ENCODE peak calls at places on chromosome 18, in ten cellular contexts. S is small intestine, K is breast epithelium, M is tibial nerve, I is brain microvascular endothelial cell, B is H9, A is HCT116, V is body of pancreas, O is A549, H is PC-9. C is an unnamed sample.

GRCh38 chr18:5600376-5601071 is 56.7 kb upstream of the EPB41L3 start:
- DNase-seq in A (no peak), V (no peak), B (no peak), S (peak), O (no peak), M (no peak), H (no peak), K (no peak), I (no peak), C (no peak)

GRCh38 chr18:79588636-79589481 is 90.7 kb upstream of the CTDP1 start:
- DNase-seq in M (peak), A (no peak), I (peak), O (no peak), K (peak), V (peak), B (no peak), S (peak), H (no peak), C (no peak)

GRCh38 chr18:53426656-53427055 is 797.8 kb downstream of the MBD2 start:
- DNase-seq in M (no peak), K (no peak), I (no peak), A (no peak), B (no peak), S (no peak), V (no peak), H (no peak), O (no peak), C (no peak)

GRCh38 chr18:63213936-63214671 is 105.5 kb downstream of the BCL2 start:
- DNase-seq in S (no peak), O (no peak), K (no peak), A (no peak), M (no peak), V (no peak), B (no peak), H (no peak), I (no peak), C (no peak)

GRCh38 chr18:44197837-44198236 is 482.9 kb upstream of the SETBP1 start:
- DNase-seq in B (no peak), A (no peak), O (no peak), V (no peak), H (no peak), K (no peak), I (no peak), S (peak), M (no peak), C (no peak)

GRCh38 chr18:45335644-45336043 is 279.6 kb upstream of the SLC14A2 start:
- DNase-seq in K (peak), H (peak), O (no peak), I (no peak), A (no peak), B (peak), S (peak), V (no peak), M (no peak), C (no peak)

GRCh38 chr18:39561136-39561535 is 1995.5 kb upstream of the CELF4 start:
- DNase-seq in S (no peak), A (no peak), K (no peak), M (no peak), O (no peak), I (no peak), H (no peak), V (no peak), B (no peak), C (no peak)

GRCh38 chr18:40985441-40985840 is 969.6 kb upstream of the PIK3C3 start:
- DNase-seq in B (no peak), A (no peak), H (no peak), V (no peak), M (no peak), O (no peak), K (no peak), I (no peak), S (no peak), C (no peak)

GRCh38 chr18:3816601-3817363 is 366.8 kb downstream of the TGIF1 start:
- DNase-seq in M (no peak), I (peak), S (peak), A (no peak), H (no peak), B (no peak), V (no peak), O (peak), K (no peak), C (no peak)

GRCh38 chr18:22609642-22610041 is 191.9 kb upstream of the CTAGE1 start:
- DNase-seq in I (peak), A (no peak), B (no peak), O (peak), V (peak), M (peak), H (peak), K (peak), S (peak), C (no peak)

GRCh38 chr18:62523631-62524442 is 1.0 kb downstream of the ZCCHC2 start:
- DNase-seq in H (peak), B (peak), O (peak), M (peak), A (no peak), K (peak), S (peak), I (peak), V (peak), C (peak)

GRCh38 chr18:58844871-58845270 is 19.8 kb upstream of the ZNF532 start:
- DNase-seq in K (no peak), S (no peak), H (no peak), I (no peak), A (no peak), V (no peak), M (no peak), O (no peak), B (no peak), C (no peak)

GRCh38 chr18:75114231-75114630 is 94.7 kb downstream of the PTGR3 start:
- DNase-seq in I (no peak), B (no peak), A (no peak), V (no peak), M (no peak), S (no peak), K (no peak), O (no peak), H (no peak), C (no peak)

GRCh38 chr18:44792456-44793080 is 111.9 kb downstream of the SETBP1 start:
- DNase-seq in V (no peak), I (no peak), O (no peak), A (no peak), H (no peak), M (no peak), K (no peak), B (no peak), S (no peak), C (no peak)

GRCh38 chr18:41906528-41907256 is 48.3 kb upstream of the PIK3C3 start:
- DNase-seq in S (peak), M (no peak), O (peak), B (no peak), I (peak), V (no peak), A (peak), K (no peak), H (no peak), C (no peak)

GRCh38 chr18:46668694-46669093 is 11.7 kb upstream of the LOXHD1 start:
- DNase-seq in B (no peak), I (no peak), K (no peak), O (no peak), S (no peak), V (no peak), A (no peak), M (no peak), H (no peak), C (no peak)

GRCh38 chr18:63319383-63320040 is at the start of gene BCL2:
- DNase-seq in K (peak), S (peak), M (peak), H (peak), I (peak), V (no peak), A (no peak), B (peak), O (peak), C (peak)

GRCh38 chr18:76751538-76751890 is 70.8 kb upstream of the ZNF236 start:
- DNase-seq in I (no peak), M (no peak), B (no peak), O (no peak), S (no peak), A (no peak), K (no peak), H (no peak), V (no peak), C (no peak)

GRCh38 chr18:74146756-74147155 is 878 bp downstream of the FBXO15 start:
- DNase-seq in V (no peak), M (no peak), B (no peak), O (no peak), S (no peak), I (no peak), A (no peak), K (no peak), H (no peak), C (no peak)

GRCh38 chr18:46412831-46413371 is 244.1 kb downstream of the LOXHD1 start:
- DNase-seq in I (no peak), B (no peak), S (no peak), H (no peak), M (no peak), A (no peak), V (no peak), K (peak), O (no peak), C (peak)

GRCh38 chr18:79947881-79948610 is 3.4 kb downstream of the SLC66A2 start:
- DNase-seq in S (peak), A (no peak), K (no peak), O (no peak), V (peak), B (no peak), I (no peak), H (no peak), M (no peak), C (no peak)

GRCh38 chr18:21980744-21981143 is 188.6 kb upstream of the GATA6 start:
- DNase-seq in A (no peak), I (no peak), M (no peak), B (no peak), O (no peak), H (no peak), S (no peak), K (no peak), V (no peak), C (no peak)

GRCh38 chr18:31487251-31488015 is 10.5 kb upstream of the DSG2 start:
- DNase-seq in M (no peak), K (no peak), I (peak), S (no peak), A (peak), O (peak), H (peak), B (no peak), V (no peak), C (no peak)

GRCh38 chr18:79601234-79601633 is 78.4 kb upstream of the CTDP1 start:
- DNase-seq in S (no peak), A (no peak), I (no peak), H (no peak), O (no peak), K (no peak), V (no peak), B (no peak), M (no peak), C (no peak)

GRCh38 chr18:3103576-3103975 is 90.6 kb upstream of the LPIN2 start:
- DNase-seq in A (no peak), V (no peak), S (no peak), M (no peak), K (no peak), H (no peak), B (no peak), I (no peak), O (no peak), C (no peak)

GRCh38 chr18:62365420-62365819 is 40.3 kb downstream of the TNFRSF11A start:
- DNase-seq in A (no peak), M (no peak), V (no peak), S (no peak), I (no peak), O (no peak), B (no peak), K (no peak), H (no peak), C (no peak)

GRCh38 chr18:57664600-57665165 is 43.0 kb upstream of the NARS1 start:
- DNase-seq in A (no peak), O (no peak), I (no peak), B (no peak), K (no peak), V (no peak), M (no peak), H (no peak), S (no peak), C (no peak)
- H3K27ac ChIP-seq in A (no peak), O (peak), I (no peak), B (no peak), K (no peak), V (no peak), M (no peak), H (no peak), S (no peak), C (no peak)

GRCh38 chr18:28175930-28176673 is 828 bp downstream of the CDH2 start:
- DNase-seq in I (no peak), O (peak), S (no peak), V (no peak), M (no peak), A (no peak), H (peak), K (no peak), B (peak), C (no peak)
- H3K27ac ChIP-seq in I (peak), O (peak), S (no peak), V (no peak), M (no peak), A (no peak), H (no peak), K (no peak), B (no peak), C (peak)

DNA sequence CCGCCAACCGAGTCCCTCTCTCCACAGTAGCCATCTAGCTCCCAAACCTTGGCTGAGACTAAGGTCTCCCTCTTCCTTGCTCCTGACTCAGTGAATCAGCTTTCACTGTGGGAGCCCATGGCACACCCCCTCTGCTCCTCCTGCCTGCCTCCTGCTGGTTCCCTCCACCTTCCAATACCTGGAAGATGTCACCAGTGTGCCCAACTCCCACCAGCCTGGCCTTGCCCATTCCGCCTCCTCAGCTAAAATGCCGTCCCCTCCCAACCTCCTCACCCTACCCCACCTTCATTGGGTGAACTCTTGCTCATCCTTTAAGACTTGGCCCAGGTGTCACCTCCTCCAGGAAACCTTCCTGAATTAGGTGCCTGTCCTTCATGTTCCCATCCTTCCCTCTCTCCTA is 129.9 kb upstream of the SMAD2 start:
- DNase-seq in H (no peak), I (no peak), S (no peak), M (no peak), A (no peak), K (no peak), B (no peak), O (no peak), V (no peak), C (no peak)
- H3K27ac ChIP-seq in H (no peak), I (no peak), S (no peak), M (no peak), A (no peak), K (peak), B (no peak), O (no peak), V (no peak), C (no peak)

GRCh38 chr18:48955528-48956261 is 4.9 kb upstream of the SMAD7 start:
- DNase-seq in H (peak), I (peak), A (no peak), S (no peak), M (peak), V (peak), O (no peak), B (peak), K (no peak), C (no peak)

GRCh38 chr18:48957136-48957535 is 6.4 kb upstream of the SMAD7 start:
- DNase-seq in B (no peak), K (no peak), S (peak), O (no peak), V (no peak), M (no peak), I (no peak), H (no peak), A (no peak), C (no peak)

GRCh38 chr18:48957616-48958015 is 6.9 kb upstream of the SMAD7 start:
- DNase-seq in K (no peak), B (no peak), I (no peak), M (no peak), V (no peak), O (no peak), H (no peak), S (no peak), A (no peak), C (no peak)

GRCh38 chr18:48954837-48955527 is 4.2 kb upstream of the SMAD7 start:
- DNase-seq in K (no peak), B (peak), H (no peak), A (no peak), M (peak), V (no peak), I (no peak), S (no peak), O (no peak), C (no peak)

GRCh38 chr18:48956378-48956777 is 5.6 kb upstream of the SMAD7 start:
- DNase-seq in H (no peak), V (no peak), K (no peak), A (no peak), I (peak), B (no peak), S (no peak), O (no peak), M (peak), C (no peak)
- H3K27ac ChIP-seq in H (peak), V (peak), K (peak), A (no peak), I (peak), B (no peak), S (peak), O (peak), M (peak), C (no peak)

GRCh38 chr18:24492445-24492844 is 32.0 kb downstream of the HRH4 start:
- DNase-seq in I (no peak), M (no peak), H (no peak), B (no peak), K (no peak), V (no peak), S (no peak), O (no peak), A (no peak), C (no peak)
- H3K27ac ChIP-seq in I (no peak), M (no peak), H (no peak), B (no peak), K (no peak), V (no peak), S (no peak), O (no peak), A (no peak), C (no peak)

DNA sequence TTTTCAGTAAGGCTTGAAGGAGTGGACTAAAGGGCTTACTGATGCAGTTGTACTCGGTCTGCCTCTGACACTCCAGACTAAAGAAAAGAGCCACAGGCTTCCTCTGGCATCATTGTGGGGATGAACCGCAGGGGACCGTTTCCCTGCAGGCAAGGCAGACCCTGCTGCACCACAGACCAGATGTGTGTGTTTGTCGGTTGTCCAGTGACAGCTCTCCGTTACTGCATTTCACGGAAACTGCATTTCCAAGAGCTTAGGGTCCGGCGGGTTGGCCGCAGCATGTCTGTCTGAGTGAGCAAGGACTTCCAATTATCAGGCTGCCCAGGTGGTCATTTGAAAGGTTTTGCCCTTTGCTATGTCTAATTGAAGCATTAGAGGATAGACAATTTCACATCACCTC is 98.1 kb downstream of the FAM210A start:
- DNase-seq in S (no peak), V (no peak), O (no peak), I (no peak), H (no peak), K (no peak), A (no peak), M (no peak), B (no peak), C (no peak)
- H3K27ac ChIP-seq in S (no peak), V (no peak), O (no peak), I (no peak), H (no peak), K (no peak), A (no peak), M (no peak), B (no peak), C (peak)

DNA sequence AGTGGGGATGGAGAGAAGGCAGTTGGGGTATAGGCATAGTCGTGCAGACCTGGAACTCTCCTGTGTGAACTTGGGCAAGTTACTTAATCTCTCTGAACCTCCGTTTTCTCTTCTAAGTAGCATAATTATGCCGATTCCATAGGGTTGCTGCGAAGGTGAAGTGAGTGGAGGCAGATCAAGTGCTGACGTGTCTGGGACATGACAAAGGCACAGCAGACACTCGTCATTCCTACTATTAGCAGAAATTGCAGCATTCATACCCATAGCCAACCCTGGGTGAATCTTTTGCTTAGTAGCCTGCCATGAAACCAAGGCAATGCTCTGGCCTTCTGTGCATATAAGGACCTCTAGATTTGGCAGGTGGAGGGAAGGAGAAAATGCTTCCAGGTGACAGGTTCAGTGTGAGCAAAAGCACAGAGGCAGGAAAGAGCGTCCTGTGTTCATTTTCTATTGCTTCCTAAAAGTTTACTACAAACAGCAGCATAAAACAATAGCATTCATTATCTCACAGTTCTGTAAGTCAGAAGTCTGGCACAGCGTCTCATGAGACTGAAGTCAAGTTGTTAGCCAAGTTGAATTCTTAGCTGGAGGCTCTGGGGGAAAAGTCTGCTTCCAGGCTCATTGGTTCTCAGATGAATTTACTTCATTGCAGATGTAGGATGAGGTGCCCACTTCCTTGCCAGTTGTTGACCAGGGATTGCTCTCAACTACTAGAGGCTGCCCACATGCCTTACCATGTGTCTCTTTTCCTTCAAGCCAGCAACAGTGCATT is 77.8 kb downstream of the CTIF start:
- DNase-seq in S (no peak), V (no peak), M (no peak), B (no peak), H (no peak), K (no peak), I (no peak), A (no peak), O (no peak), C (no peak)
- H3K27ac ChIP-seq in S (no peak), V (no peak), M (peak), B (no peak), H (no peak), K (no peak), I (no peak), A (no peak), O (peak), C (no peak)

C was measured in substantia nigra.